ENCODE peak calls at places on chromosomes 7 and 10, in seven cellular contexts. J is cardiac fibroblast, V is type B pancreatic cell, D is lower lobe of right lung, P is fibroblast of lung, Q is sigmoid colon, K is testis. M is an unnamed sample.

GRCh38 chr10:15232279-15232678 is 63.8 kb upstream of the NMT2 start:
- DNase-seq in J (no peak), V (no peak), D (no peak), P (no peak), Q (no peak), K (no peak), M (no peak)

GRCh38 chr7:79692015-79692414 is 238.5 kb upstream of the MAGI2 start:
- DNase-seq in J (peak), V (no peak), D (no peak), P (peak), Q (no peak), K (no peak), M (no peak)

GRCh38 chr7:69588773-69589172 is 9.5 kb upstream of the AUTS2 start:
- DNase-seq in J (no peak), V (no peak), D (no peak), P (no peak), Q (no peak), K (no peak), M (no peak)

GRCh38 chr10:15433850-15434537 is 62.9 kb upstream of the FAM171A1 start:
- DNase-seq in J (peak), V (no peak), D (no peak), P (peak), Q (no peak), K (peak), M (peak)

GRCh38 chr7:142797799-142798377 is 27.1 kb downstream of the PRSS2 start:
- DNase-seq in J (no peak), V (no peak), D (no peak), P (peak), Q (no peak), K (no peak), M (no peak)

GRCh38 chr10:80464557-80465466 is 10.7 kb downstream of the TSPAN14 start:
- DNase-seq in J (peak), V (no peak), D (no peak), P (peak), Q (no peak), K (peak), M (no peak)

GRCh38 chr10:54470324-54470631 is 330.8 kb downstream of the PCDH15 start:
- DNase-seq in J (no peak), V (no peak), D (no peak), P (no peak), Q (no peak), K (no peak), M (no peak)

GRCh38 chr10:22437620-22438588 is 92.6 kb downstream of the SPAG6 start:
- DNase-seq in J (peak), V (no peak), D (no peak), P (peak), Q (peak), K (peak), M (peak)

GRCh38 chr10:76459016-76459415 is 1027.6 kb downstream of the LRMDA start:
- DNase-seq in J (no peak), V (no peak), D (no peak), P (peak), Q (peak), K (no peak), M (no peak)

GRCh38 chr10:103855424-103855823 is at the start of gene SH3PXD2A:
- DNase-seq in J (peak), V (no peak), D (no peak), P (peak), Q (peak), K (no peak), M (no peak)

GRCh38 chr7:97270280-97270679 is 152.8 kb downstream of the SDHAF3 start:
- DNase-seq in J (no peak), V (no peak), D (no peak), P (no peak), Q (no peak), K (no peak), M (no peak)

GRCh38 chr7:95585426-95585789 is 10.9 kb downstream of the PDK4 start:
- DNase-seq in J (no peak), V (no peak), D (no peak), P (no peak), Q (no peak), K (no peak), M (no peak)

GRCh38 chr7:147196476-147196875 is 1079.9 kb downstream of the CNTNAP2 start:
- DNase-seq in J (no peak), V (no peak), D (no peak), P (no peak), Q (no peak), K (no peak), M (no peak)

GRCh38 chr7:130346339-130346905 is 1.8 kb downstream of the CPA5 start:
- DNase-seq in J (no peak), V (no peak), D (no peak), P (no peak), Q (no peak), K (no peak), M (no peak)

GRCh38 chr7:43439631-43440401 is 143.1 kb upstream of the STK17A start:
- DNase-seq in J (peak), V (no peak), D (peak), P (peak), Q (no peak), K (peak), M (peak)

GRCh38 chr7:48173983-48174382 is 2.7 kb downstream of the ABCA13 start:
- DNase-seq in J (no peak), V (no peak), D (no peak), P (peak), Q (no peak), K (no peak), M (no peak)

GRCh38 chr7:142602756-142603155 is 146.5 kb upstream of the PRSS1 start:
- DNase-seq in J (no peak), V (no peak), D (no peak), P (peak), Q (no peak), K (peak), M (no peak)

GRCh38 chr10:4847580-4848020 is 21.6 kb downstream of the AKR1E2 start:
- DNase-seq in J (peak), V (no peak), D (no peak), P (peak), Q (no peak), K (no peak), M (no peak)

DNA sequence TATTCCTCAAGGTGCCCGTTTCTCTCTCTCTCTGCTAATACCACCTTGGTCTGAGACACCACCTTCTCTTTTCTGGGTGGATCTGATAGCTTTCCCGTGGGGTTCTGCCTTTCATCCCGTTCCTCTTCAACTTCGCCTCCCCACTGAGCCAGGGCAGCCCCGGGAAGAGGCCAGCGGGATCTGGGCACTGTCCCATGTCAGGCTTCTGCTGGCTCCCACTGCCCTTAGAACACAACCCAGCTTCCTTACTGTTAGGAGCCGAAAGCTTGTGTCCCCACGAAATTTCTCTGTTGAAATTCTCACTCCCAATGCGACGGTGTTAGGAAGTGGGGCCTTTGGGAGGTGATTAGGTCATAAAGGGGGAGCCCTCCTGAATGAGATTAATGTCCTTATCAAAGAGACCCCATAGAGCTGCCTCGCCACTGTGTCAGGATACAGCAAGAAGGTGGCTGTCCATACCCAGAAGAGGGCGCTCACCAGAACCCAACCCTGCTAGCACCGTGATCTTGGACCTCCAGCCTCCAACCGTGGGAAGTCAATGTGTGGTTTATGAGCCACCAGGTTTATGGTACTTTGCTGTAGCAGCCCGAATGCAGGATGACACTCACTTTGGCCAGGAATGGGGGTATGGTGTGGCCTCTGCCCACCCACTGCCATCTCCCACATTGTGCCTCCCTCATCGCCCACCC is 79.2 kb downstream of the CAMK1D start:
- DNase-seq in J (no peak), V (no peak), D (no peak), P (no peak), Q (no peak), K (no peak), M (no peak)
- TF ChIP-seq CTCF in J (no peak), V (no peak), D (no peak), P (no peak), Q (no peak), K (no peak), M (no peak)

GRCh38 chr10:33071857-33072256 is 113.8 kb upstream of the ITGB1 start:
- DNase-seq in J (no peak), V (no peak), D (no peak), P (no peak), Q (no peak), K (no peak), M (no peak)

GRCh38 chr10:33070101-33070500 is 112.1 kb upstream of the ITGB1 start:
- DNase-seq in J (no peak), V (no peak), D (no peak), P (no peak), Q (no peak), K (no peak), M (no peak)

GRCh38 chr10:33067917-33068316 is 109.9 kb upstream of the ITGB1 start:
- DNase-seq in J (no peak), V (no peak), D (no peak), P (no peak), Q (no peak), K (no peak), M (no peak)

GRCh38 chr10:33074443-33074842 is 116.4 kb upstream of the ITGB1 start:
- DNase-seq in J (peak), V (no peak), D (no peak), P (no peak), Q (no peak), K (no peak), M (no peak)

GRCh38 chr10:33073641-33074410 is 115.8 kb upstream of the ITGB1 start:
- DNase-seq in J (peak), V (no peak), D (no peak), P (no peak), Q (no peak), K (no peak), M (no peak)
- TF ChIP-seq CTCF in J (peak), V (no peak), D (no peak), P (peak), Q (no peak), K (no peak), M (no peak)

GRCh38 chr10:102241444-102242117 is at the start of gene PITX3:
- DNase-seq in J (peak), V (peak), D (peak), P (peak), Q (peak), K (peak), M (peak)
- TF ChIP-seq CTCF in J (no peak), V (no peak), D (no peak), P (no peak), Q (no peak), K (no peak), M (no peak)

DNA sequence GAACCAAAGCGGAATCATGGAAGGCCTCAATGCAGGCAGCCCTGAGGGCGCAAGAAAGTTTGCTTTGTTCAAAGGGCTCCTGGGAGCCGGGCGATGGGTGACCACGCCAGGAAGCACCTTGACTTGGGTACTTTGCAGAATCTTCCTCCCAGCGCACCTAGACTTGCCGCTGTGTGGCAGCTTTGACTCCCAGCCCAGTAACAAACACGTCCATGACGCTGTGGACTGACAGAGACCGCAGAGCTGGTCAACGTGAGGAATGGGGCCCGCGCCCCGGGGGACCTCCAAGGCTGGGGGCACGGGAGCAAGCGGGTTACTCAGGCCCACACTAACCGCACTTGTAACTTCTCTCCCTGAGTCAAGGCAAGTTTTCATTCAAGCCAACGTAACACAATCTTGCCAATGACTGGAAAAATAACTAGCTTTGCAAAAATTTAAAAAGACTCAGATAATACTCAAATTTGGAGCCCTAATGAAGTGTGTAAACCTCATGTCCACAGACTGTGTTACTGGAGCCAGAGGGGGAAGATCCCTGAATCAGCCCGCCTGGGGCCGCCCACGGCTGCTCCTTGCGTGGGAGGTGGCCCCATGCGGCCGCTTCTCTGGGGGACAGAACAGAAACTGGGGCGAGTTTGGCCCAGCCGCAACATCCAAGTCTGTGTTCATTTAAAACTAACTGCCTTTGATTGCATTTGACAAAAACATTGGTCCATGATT is 130.8 kb downstream of the DNAJB6 start:
- DNase-seq in J (no peak), V (no peak), D (no peak), P (no peak), Q (peak), K (no peak), M (no peak)
- TF ChIP-seq CTCF in J (no peak), V (no peak), D (no peak), P (no peak), Q (no peak), K (no peak), M (no peak)

DNA sequence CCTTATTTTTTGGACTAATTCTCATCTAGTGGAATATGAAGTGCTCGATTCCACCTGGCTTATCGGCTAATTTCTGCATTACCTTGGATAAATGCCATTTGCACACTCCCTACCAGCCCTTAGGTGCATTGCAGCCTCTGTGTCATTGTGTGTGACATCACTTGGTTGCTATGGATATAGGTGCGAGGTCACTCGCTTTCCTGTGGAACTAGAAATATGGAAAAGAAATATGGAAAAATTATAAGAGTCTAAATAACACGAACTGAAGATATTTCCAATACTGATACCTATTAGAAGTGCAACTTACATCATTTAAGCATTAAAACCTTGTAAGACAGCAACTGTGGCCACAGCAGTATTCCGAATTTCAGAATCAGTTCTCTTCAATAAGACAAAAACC is 2.0 kb downstream of the YWHAG start:
- DNase-seq in J (no peak), V (no peak), D (no peak), P (peak), Q (peak), K (no peak), M (no peak)
- TF ChIP-seq CTCF in J (peak), V (peak), D (no peak), P (no peak), Q (no peak), K (no peak), M (no peak)

GRCh38 chr10:6701289-6701688 is 121.2 kb upstream of the PRKCQ start:
- DNase-seq in J (no peak), V (no peak), D (no peak), P (no peak), Q (no peak), K (no peak), M (no peak)
- TF ChIP-seq CTCF in J (no peak), V (peak), D (no peak), P (no peak), Q (no peak), K (no peak), M (no peak)

DNA sequence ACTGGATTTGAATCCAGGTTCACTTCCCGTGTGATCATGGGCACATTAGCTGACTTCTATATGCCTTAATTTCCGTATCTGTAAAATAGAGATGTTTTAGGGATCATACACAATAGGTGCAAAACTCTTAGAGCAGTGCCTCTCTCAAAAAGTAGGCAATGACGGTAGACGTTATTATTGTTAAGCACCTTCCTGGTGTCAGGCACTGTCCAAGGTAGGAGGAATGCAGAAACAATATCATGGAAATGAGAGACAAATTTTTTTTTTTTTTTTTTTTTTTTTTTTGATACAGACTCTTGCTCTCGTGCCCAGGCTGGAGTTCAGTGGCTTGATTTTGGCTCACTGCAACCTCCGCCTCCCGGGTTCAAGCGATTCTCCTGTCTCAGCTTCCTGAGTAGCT is 8.1 kb downstream of the TMEM248 start:
- DNase-seq in J (no peak), V (no peak), D (no peak), P (no peak), Q (no peak), K (no peak), M (no peak)
- TF ChIP-seq CTCF in J (no peak), V (no peak), D (no peak), P (no peak), Q (no peak), K (no peak), M (no peak)

GRCh38 chr10:78236416-78237015 is 202.9 kb downstream of the RPS24 start:
- DNase-seq in J (no peak), V (no peak), D (no peak), P (no peak), Q (no peak), K (no peak), M (no peak)

GRCh38 chr10:78231327-78231726 is 197.7 kb downstream of the RPS24 start:
- DNase-seq in J (no peak), V (no peak), D (no peak), P (no peak), Q (no peak), K (no peak), M (no peak)

GRCh38 chr10:78229950-78230675 is 196.4 kb downstream of the RPS24 start:
- DNase-seq in J (no peak), V (no peak), D (no peak), P (no peak), Q (no peak), K (no peak), M (no peak)

GRCh38 chr10:78231930-78232329 is 198.3 kb downstream of the RPS24 start:
- DNase-seq in J (peak), V (no peak), D (no peak), P (no peak), Q (no peak), K (peak), M (no peak)
- TF ChIP-seq CTCF in J (peak), V (peak), D (no peak), P (peak), Q (no peak), K (peak), M (no peak)